ENCODE peak calls at places on chromosomes 13 and 19, in four cellular contexts. W is T-helper 9 cell, I is posterior cingulate gyrus, B is glomerular endothelial cell. E is an unnamed sample.

GRCh38 chr13:21232599-21232998 is 56.1 kb downstream of the MRPL57 start:
- DNase-seq in W (no peak), I (no peak), B (no peak), E (no peak)

GRCh38 chr13:19681517-19681916 is 48.1 kb downstream of the MPHOSPH8 start:
- DNase-seq in W (no peak), I (no peak), B (no peak), E (no peak)

GRCh38 chr19:18419699-18420460 is 682 bp downstream of the SSBP4 start:
- DNase-seq in W (no peak), I (no peak), B (no peak), E (no peak)

GRCh38 chr13:85108356-85108755 is 690.9 kb downstream of the SLITRK6 start:
- DNase-seq in W (no peak), I (no peak), B (no peak), E (no peak)

GRCh38 chr19:44202470-44202869 is 9.9 kb upstream of the ZNF227 start:
- DNase-seq in W (no peak), I (no peak), B (no peak), E (no peak)

GRCh38 chr13:50747939-50748338 is 95.6 kb downstream of the DLEU7 start:
- DNase-seq in W (no peak), I (no peak), B (no peak), E (no peak)

GRCh38 chr19:5269279-5269678 is 71.3 kb downstream of the PTPRS start:
- DNase-seq in W (no peak), I (peak), B (no peak), E (no peak)

GRCh38 chr13:23741879-23742510 is 147.2 kb downstream of the MIPEP start:
- DNase-seq in W (no peak), I (no peak), B (no peak), E (no peak)

GRCh38 chr13:70391678-70392077 is 283.4 kb upstream of the KLHL1 start:
- DNase-seq in W (no peak), I (no peak), B (no peak), E (no peak)

GRCh38 chr19:16070366-16070990 is 5.8 kb upstream of the TPM4 start:
- DNase-seq in W (peak), I (peak), B (no peak), E (no peak)

GRCh38 chr19:41641879-41642485 is 15.1 kb upstream of the CEACAM4 start:
- DNase-seq in W (peak), I (peak), B (peak), E (peak)

GRCh38 chr19:16069813-16070365 is 6.4 kb upstream of the TPM4 start:
- DNase-seq in W (no peak), I (peak), B (no peak), E (no peak)

GRCh38 chr13:53200498-53201453 is 172.2 kb downstream of the OLFM4 start:
- DNase-seq in W (no peak), I (peak), B (no peak), E (no peak)

GRCh38 chr13:22169473-22169872 is 498.6 kb downstream of the FGF9 start:
- DNase-seq in W (no peak), I (no peak), B (no peak), E (no peak)

GRCh38 chr19:44356383-44357111 is at the start of gene ZNF112:
- DNase-seq in W (no peak), I (peak), B (peak), E (peak)

GRCh38 chr19:57242821-57243220 is 2.4 kb downstream of the ZNF805 start:
- DNase-seq in W (no peak), I (no peak), B (no peak), E (no peak)

GRCh38 chr13:96575423-96576320 is 418.6 kb downstream of the OXGR1 start:
- DNase-seq in W (no peak), I (peak), B (no peak), E (no peak)